ENCODE peak calls at places on chromosomes 5 and 9, in five cellular contexts. N, I, E, L and W are unnamed samples.
A peak's percentile ranks its signal among the peaks of the same experiment; 100 is the strongest.

GRCh38 chr5:132098151-132098594 is 24.6 kb downstream of the CSF2 start:
- DNase-seq in N (no peak), I (no peak), E (no peak), L (no peak), W (no peak)

GRCh38 chr5:57172466-57172961 is 1.3 kb upstream of the GPBP1 start:
- DNase-seq in N (no peak), I (no peak), E (peak; percentile 7), L (no peak), W (no peak)

GRCh38 chr9:97900738-97901565 is 21.3 kb downstream of the TRMO start:
- DNase-seq in N (no peak), I (no peak), E (no peak), L (peak; percentile 1), W (no peak)

GRCh38 chr5:11384441-11385250 is 519.6 kb downstream of the CTNND2 start:
- DNase-seq in N (no peak), I (no peak), E (no peak), L (no peak), W (peak; percentile 69)

GRCh38 chr9:68577778-68578591 is 37.3 kb upstream of the TMEM252 start:
- DNase-seq in N (no peak), I (no peak), E (no peak), L (no peak), W (no peak)

GRCh38 chr5:68288756-68289134 is 73.2 kb downstream of the PIK3R1 start:
- DNase-seq in N (no peak), I (no peak), E (no peak), L (no peak), W (peak; percentile 58)

GRCh38 chr5:115842089-115842881 is 550 bp downstream of the AP3S1 start:
- DNase-seq in N (no peak), I (peak; percentile 65), E (peak; percentile 13), L (peak; percentile 13), W (no peak)

GRCh38 chr5:67215592-67216471 is 19.2 kb upstream of the CD180 start:
- DNase-seq in N (no peak), I (peak; percentile 62), E (peak; percentile 68), L (no peak), W (peak; percentile 94)

GRCh38 chr9:116837038-116837998 is 150.2 kb downstream of the TRIM32 start:
- DNase-seq in N (no peak), I (no peak), E (no peak), L (no peak), W (no peak)

GRCh38 chr9:125479846-125480615 is 218.4 kb downstream of the GAPVD1 start:
- DNase-seq in N (no peak), I (no peak), E (no peak), L (no peak), W (no peak)

GRCh38 chr5:77563475-77563874 is 71.4 kb upstream of the WDR41 start:
- DNase-seq in N (no peak), I (no peak), E (no peak), L (no peak), W (peak; percentile 59)

GRCh38 chr9:35029852-35030251 is 40.3 kb downstream of the DNAJB5 start:
- DNase-seq in N (no peak), I (no peak), E (no peak), L (no peak), W (no peak)